ENCODE peak calls at places on chromosomes 5 and 9, in five cellular contexts. D is H1, V is HepG2, W is GM12878, O is K562. A is an unnamed sample.
A peak's percentile ranks its signal among the peaks of the same experiment; 100 is the strongest.

GRCh38 chr5:114418546-114419388 is 56.9 kb downstream of the KCNN2 start:
- DNase-seq in D (no peak), V (no peak), W (peak; percentile 56), O (no peak), A (no peak)

GRCh38 chr9:14215614-14216013 is 98.3 kb downstream of the NFIB start:
- DNase-seq in D (no peak), V (no peak), W (no peak), O (no peak), A (no peak)

GRCh38 chr9:95270790-95271189 is 46.7 kb downstream of the FANCC start:
- DNase-seq in D (no peak), V (no peak), W (no peak), O (no peak), A (no peak)

GRCh38 chr5:40833712-40834229 is 1.3 kb downstream of the RPL37 start:
- DNase-seq in D (no peak), V (no peak), W (no peak), O (no peak), A (no peak)

GRCh38 chr9:136095028-136095494 is at the start of gene NACC2:
- DNase-seq in D (no peak), V (no peak), W (no peak), O (peak; percentile 78), A (no peak)

GRCh38 chr9:127780126-127780885 is 1.8 kb upstream of the SH2D3C start:
- DNase-seq in D (no peak), V (peak; percentile 25), W (no peak), O (no peak), A (no peak)

GRCh38 chr9:121620777-121621437 is 30.5 kb upstream of the DAB2IP start:
- DNase-seq in D (no peak), V (peak; percentile 41), W (no peak), O (peak; percentile 55), A (no peak)

GRCh38 chr9:105413486-105414068 is 34.3 kb upstream of the FSD1L start:
- DNase-seq in D (no peak), V (peak; percentile 47), W (no peak), O (no peak), A (peak; percentile 33)

GRCh38 chr5:168324864-168325615 is 33.6 kb downstream of the WWC1 start:
- DNase-seq in D (no peak), V (peak; percentile 10), W (no peak), O (no peak), A (peak; percentile 62)

GRCh38 chr5:60184599-60184998 is 291.1 kb upstream of the PDE4D start:
- DNase-seq in D (no peak), V (no peak), W (no peak), O (no peak), A (no peak)

GRCh38 chr9:130549093-130549735 is 30.2 kb upstream of the FUBP3 start:
- DNase-seq in D (no peak), V (peak; percentile 36), W (no peak), O (peak; percentile 79), A (peak; percentile 73)

GRCh38 chr5:8756498-8757084 is 789.3 kb downstream of the SEMA5A start:
- DNase-seq in D (peak; percentile 3), V (no peak), W (no peak), O (no peak), A (no peak)

GRCh38 chr9:125894566-125894965 is 147.4 kb downstream of the PBX3 start:
- DNase-seq in D (no peak), V (no peak), W (no peak), O (no peak), A (no peak)

GRCh38 chr5:147668385-147668784 is 114.1 kb downstream of the JAKMIP2 start:
- DNase-seq in D (no peak), V (no peak), W (no peak), O (no peak), A (no peak)

GRCh38 chr9:123002754-123003153 is 30.7 kb upstream of the GPR21 start:
- DNase-seq in D (no peak), V (no peak), W (no peak), O (no peak), A (no peak)

GRCh38 chr5:72009280-72009679 is 98.0 kb upstream of the MAP1B start:
- DNase-seq in D (no peak), V (no peak), W (no peak), O (no peak), A (no peak)

GRCh38 chr9:3963266-3964019 is 336.4 kb downstream of the GLIS3 start:
- DNase-seq in D (no peak), V (no peak), W (no peak), O (no peak), A (no peak)

GRCh38 chr5:178433273-178433775 is 156.9 kb downstream of the COL23A1 start:
- DNase-seq in D (no peak), V (no peak), W (no peak), O (no peak), A (no peak)

GRCh38 chr9:25857167-25857566 is 178.9 kb upstream of the TUSC1 start:
- DNase-seq in D (no peak), V (no peak), W (no peak), O (no peak), A (no peak)

GRCh38 chr5:171596391-171596878 is 177.0 kb downstream of the FGF18 start:
- DNase-seq in D (peak; percentile 43), V (no peak), W (no peak), O (no peak), A (no peak)

GRCh38 chr9:116951588-116952433 is 264.7 kb downstream of the TRIM32 start:
- DNase-seq in D (no peak), V (no peak), W (peak; percentile 85), O (no peak), A (no peak)

GRCh38 chr5:169426674-169427250 is 125.8 kb upstream of the SLIT3 start:
- DNase-seq in D (no peak), V (no peak), W (no peak), O (no peak), A (no peak)

GRCh38 chr9:98943682-98944129 is at the start of gene COL15A1:
- DNase-seq in D (no peak), V (no peak), W (no peak), O (peak; percentile 86), A (no peak)
- TF ChIP-seq ATF3 in D (no peak), V (no peak), W (no peak), O (no peak), A (no peak)

DNA sequence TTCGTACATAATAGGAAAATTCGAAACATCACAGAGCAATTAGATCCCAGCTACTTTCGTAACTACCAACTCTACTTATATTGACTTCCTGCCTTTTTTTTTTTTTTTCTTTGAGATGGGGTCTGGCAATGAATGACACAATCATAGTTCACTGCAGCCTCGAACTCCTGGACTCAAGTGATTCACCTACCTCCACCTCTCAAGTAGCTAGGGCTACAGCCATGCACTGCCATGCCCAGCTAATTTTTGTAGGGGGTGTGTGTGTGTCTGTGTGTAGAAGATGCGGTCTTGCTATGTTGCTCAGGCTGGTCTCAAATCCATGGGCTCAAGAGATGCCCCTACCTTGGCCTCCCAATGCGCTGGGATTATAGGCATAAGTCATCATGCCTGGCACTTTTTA is 5.8 kb upstream of the PAIP2 start:
- DNase-seq in D (no peak), V (peak; percentile 9), W (no peak), O (no peak), A (no peak)
- TF ChIP-seq POLR2AphosphoS5 in D (peak; percentile 51), V (no peak), W (no peak), O (no peak), A (peak; percentile 42)

GRCh38 chr9:134677743-134678142 is 36.1 kb downstream of the COL5A1 start:
- DNase-seq in D (no peak), V (no peak), W (no peak), O (no peak), A (no peak)

GRCh38 chr9:134676886-134677285 is 35.3 kb downstream of the COL5A1 start:
- DNase-seq in D (no peak), V (no peak), W (no peak), O (no peak), A (no peak)

GRCh38 chr9:134679616-134680392 is 38.2 kb downstream of the COL5A1 start:
- DNase-seq in D (no peak), V (no peak), W (no peak), O (no peak), A (no peak)

GRCh38 chr9:134678671-134679443 is 37.3 kb downstream of the COL5A1 start:
- DNase-seq in D (no peak), V (no peak), W (no peak), O (no peak), A (no peak)

GRCh38 chr9:134678206-134678605 is 36.6 kb downstream of the COL5A1 start:
- DNase-seq in D (no peak), V (no peak), W (no peak), O (no peak), A (no peak)
- TF ChIP-seq ATF3 in D (no peak), V (no peak), W (no peak), O (no peak), A (no peak)

GRCh38 chr9:89658931-89659330 is 54.1 kb downstream of the GADD45G start:
- DNase-seq in D (no peak), V (no peak), W (no peak), O (no peak), A (no peak)
- TF ChIP-seq POLR2AphosphoS5 in D (no peak), V (no peak), W (no peak), O (no peak), A (no peak)

GRCh38 chr9:118336167-118336951 is 632.2 kb downstream of the TLR4 start:
- DNase-seq in D (no peak), V (no peak), W (no peak), O (no peak), A (no peak)
- TF ChIP-seq ATF3 in D (no peak), V (no peak), W (no peak), O (no peak), A (no peak)

GRCh38 chr5:321726-322251 is 275 bp downstream of the AHRR start:
- DNase-seq in D (no peak), V (no peak), W (no peak), O (no peak), A (no peak)
- TF ChIP-seq POLR2AphosphoS5 in D (no peak), V (no peak), W (no peak), O (no peak), A (no peak)

GRCh38 chr5:181098642-181099452 is 32.1 kb downstream of the OR2V1 start:
- DNase-seq in D (no peak), V (no peak), W (no peak), O (no peak), A (no peak)

GRCh38 chr5:181099453-181100086 is 31.4 kb downstream of the OR2V1 start:
- DNase-seq in D (no peak), V (no peak), W (no peak), O (no peak), A (no peak)

DNA sequence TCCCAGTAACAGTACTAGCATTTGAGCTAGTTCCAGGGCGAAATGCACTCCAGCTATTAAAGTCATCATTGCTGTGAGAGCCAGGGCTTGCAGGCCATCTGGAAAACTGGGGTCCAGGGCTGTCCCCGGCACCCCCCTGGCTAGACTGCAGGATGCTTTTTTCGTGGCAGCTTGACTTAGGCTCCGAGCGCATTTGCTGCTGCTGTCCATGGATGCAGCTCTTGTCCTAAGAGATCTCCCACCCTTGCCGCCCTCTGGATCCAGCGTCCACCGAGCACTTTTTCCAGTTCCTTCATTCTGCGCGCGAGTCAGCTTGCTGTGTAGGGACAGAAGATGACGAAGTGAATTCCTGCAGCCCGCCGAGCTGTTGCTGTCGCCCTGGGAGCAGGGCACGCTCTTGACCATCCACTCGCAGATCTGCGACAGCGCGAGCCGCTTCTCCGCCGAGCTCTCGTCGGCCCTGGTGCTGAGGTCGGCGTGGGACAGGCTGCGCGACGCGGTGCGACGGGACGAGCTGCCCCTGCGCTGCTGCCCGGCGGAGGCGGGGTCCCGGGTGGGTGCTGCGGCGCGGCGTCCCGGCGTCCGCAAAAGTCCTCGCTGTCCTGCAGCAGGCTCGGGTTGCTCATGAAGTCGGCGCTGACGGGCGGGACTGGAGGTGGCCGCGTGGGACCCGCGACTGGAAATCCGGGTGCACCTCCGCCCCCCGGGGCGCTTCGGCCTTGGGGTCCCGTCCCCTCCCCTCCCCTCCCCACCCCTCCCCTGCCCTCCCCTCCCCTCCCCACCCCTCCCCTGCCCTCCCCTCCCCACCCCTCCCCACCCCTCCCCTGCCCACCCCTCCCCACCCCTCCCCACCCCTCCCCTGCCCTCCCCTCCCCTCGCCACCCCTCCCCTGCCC is 30.6 kb downstream of the OR2V1 start:
- DNase-seq in D (no peak), V (no peak), W (no peak), O (peak; percentile 34), A (no peak)
- TF ChIP-seq ATF3 in D (no peak), V (no peak), W (no peak), O (no peak), A (no peak)